ENCODE peak calls at places on chromosomes 12 and 14, in four cellular contexts. L is hypothalamus; S is activated T-helper 1 cell treated with anti-CD3 and anti-CD28 coated beads, Interleukin-2, amount 50 U/mL, for 16 hours; Y is HT1080. V is an unnamed sample.

GRCh38 chr12:92570056-92570753 is 132.6 kb upstream of the PLEKHG7 start:
- DNase-seq in S (no peak), Y (peak; percentile 78), L (peak; percentile 21), V (peak; percentile 70)

GRCh38 chr12:41019461-41019860 is 168.7 kb upstream of the PDZRN4 start:
- DNase-seq in Y (no peak), S (no peak), L (no peak), V (no peak)

GRCh38 chr12:15276088-15276698 is 46.1 kb upstream of the PTPRO start:
- DNase-seq in S (no peak), L (no peak), Y (peak; percentile 43), V (peak; percentile 51)

GRCh38 chr12:19783547-19784444 is 344.5 kb downstream of the AEBP2 start:
- DNase-seq in S (no peak), Y (no peak), L (no peak), V (no peak)

GRCh38 chr12:119956047-119956446 is 33.0 kb upstream of the BICDL1 start:
- DNase-seq in S (no peak), L (no peak), Y (peak; percentile 4), V (no peak)

GRCh38 chr14:28243600-28243999 is 523.0 kb upstream of the FOXG1 start:
- DNase-seq in L (no peak), Y (peak; percentile 37), S (no peak), V (peak; percentile 27)

GRCh38 chr12:114226241-114226928 is 179.6 kb downstream of the TBX5 start:
- DNase-seq in L (no peak), S (no peak), Y (no peak), V (no peak)

GRCh38 chr12:131818821-131819585 is 9.2 kb upstream of the MMP17 start:
- DNase-seq in L (no peak), Y (no peak), S (no peak), V (no peak)

GRCh38 chr12:3055712-3056467 is 21.3 kb upstream of the TSPAN9 start:
- DNase-seq in S (no peak), L (no peak), Y (no peak), V (no peak)

GRCh38 chr12:105899589-105899988 is 239.2 kb downstream of the NUAK1 start:
- DNase-seq in L (no peak), S (no peak), Y (no peak), V (no peak)

GRCh38 chr12:38892090-38892786 is 13.2 kb downstream of the CPNE8 start:
- DNase-seq in S (no peak), L (no peak), Y (peak; percentile 16), V (no peak)

GRCh38 chr12:109944975-109945374 is 44.9 kb downstream of the TCHP start:
- DNase-seq in S (no peak), L (no peak), Y (no peak), V (no peak)

GRCh38 chr14:63677891-63678379 is 36.3 kb upstream of the WDR89 start:
- DNase-seq in S (no peak), L (no peak), Y (peak; percentile 4), V (no peak)

GRCh38 chr12:90253674-90254181 is 545.1 kb upstream of the ATP2B1 start:
- DNase-seq in S (peak; percentile 5), Y (peak; percentile 99), L (no peak), V (peak; percentile 84)

GRCh38 chr14:59679872-59680271 is 103.3 kb upstream of the CCDC175 start:
- DNase-seq in L (no peak), S (no peak), Y (no peak), V (no peak)

GRCh38 chr12:111361717-111362576 is 6.9 kb downstream of the PHETA1 start:
- DNase-seq in Y (no peak), L (no peak), S (no peak), V (no peak)

V was measured in RKO.